ENCODE peak calls at places on chromosomes 2 and 18, in six cellular contexts. One of them, this sample, is unnamed.

GRCh38 chr2:165401285-165401852 is 68.1 kb upstream of the CSRNP3 start:
- DNase-seq in AG04450: peak
- DNase-seq in epithelial cell of prostate: peak
- DNase-seq in immature natural killer cell: peak
- DNase-seq in iris pigment epithelial cell: peak
- DNase-seq in mucosa of descending colon: no peak
- DNase-seq in this sample: peak

GRCh38 chr2:189161894-189162293 is 17.7 kb downstream of the COL5A2 start:
- DNase-seq in AG04450: no peak
- DNase-seq in epithelial cell of prostate: no peak
- DNase-seq in immature natural killer cell: no peak
- DNase-seq in iris pigment epithelial cell: no peak
- DNase-seq in mucosa of descending colon: no peak
- DNase-seq in this sample: no peak

GRCh38 chr2:148110184-148110583 is 89.3 kb downstream of the MBD5 start:
- DNase-seq in AG04450: no peak
- DNase-seq in epithelial cell of prostate: no peak
- DNase-seq in immature natural killer cell: no peak
- DNase-seq in iris pigment epithelial cell: no peak
- DNase-seq in mucosa of descending colon: no peak
- DNase-seq in this sample: no peak

GRCh38 chr2:99771691-99772333 is 282.0 kb upstream of the REV1 start:
- DNase-seq in AG04450: no peak
- DNase-seq in epithelial cell of prostate: no peak
- DNase-seq in immature natural killer cell: no peak
- DNase-seq in iris pigment epithelial cell: no peak
- DNase-seq in mucosa of descending colon: no peak
- DNase-seq in this sample: no peak

GRCh38 chr18:10094154-10094553 is 180.3 kb downstream of the VAPA start:
- DNase-seq in AG04450: no peak
- DNase-seq in epithelial cell of prostate: no peak
- DNase-seq in immature natural killer cell: no peak
- DNase-seq in iris pigment epithelial cell: peak
- DNase-seq in mucosa of descending colon: no peak
- DNase-seq in this sample: no peak

GRCh38 chr18:34772887-34773286 is 62.8 kb downstream of the DTNA start:
- DNase-seq in AG04450: no peak
- DNase-seq in epithelial cell of prostate: no peak
- DNase-seq in immature natural killer cell: no peak
- DNase-seq in iris pigment epithelial cell: peak
- DNase-seq in mucosa of descending colon: no peak
- DNase-seq in this sample: no peak

GRCh38 chr18:832085-832681 is 20.1 kb upstream of the YES1 start:
- DNase-seq in AG04450: no peak
- DNase-seq in epithelial cell of prostate: no peak
- DNase-seq in immature natural killer cell: no peak
- DNase-seq in iris pigment epithelial cell: no peak
- DNase-seq in mucosa of descending colon: peak
- DNase-seq in this sample: no peak

GRCh38 chr2:105812180-105813044 is 67.7 kb downstream of the NCK2 start:
- DNase-seq in AG04450: peak
- DNase-seq in epithelial cell of prostate: peak
- DNase-seq in immature natural killer cell: no peak
- DNase-seq in iris pigment epithelial cell: peak
- DNase-seq in mucosa of descending colon: no peak
- DNase-seq in this sample: no peak

GRCh38 chr2:110885256-110885655 is 152.9 kb downstream of the ACOXL start:
- DNase-seq in AG04450: no peak
- DNase-seq in epithelial cell of prostate: no peak
- DNase-seq in immature natural killer cell: no peak
- DNase-seq in iris pigment epithelial cell: no peak
- DNase-seq in mucosa of descending colon: no peak
- DNase-seq in this sample: no peak

GRCh38 chr2:105873721-105874120 is 129.0 kb downstream of the NCK2 start:
- DNase-seq in AG04450: no peak
- DNase-seq in epithelial cell of prostate: no peak
- DNase-seq in immature natural killer cell: peak
- DNase-seq in iris pigment epithelial cell: peak
- DNase-seq in mucosa of descending colon: no peak
- DNase-seq in this sample: no peak

GRCh38 chr2:12931211-12931844 is 214.6 kb downstream of the TRIB2 start:
- DNase-seq in AG04450: peak
- DNase-seq in epithelial cell of prostate: no peak
- DNase-seq in immature natural killer cell: peak
- DNase-seq in iris pigment epithelial cell: peak
- DNase-seq in mucosa of descending colon: no peak
- DNase-seq in this sample: no peak

GRCh38 chr2:105576440-105577241 is 168.1 kb upstream of the NCK2 start:
- DNase-seq in AG04450: no peak
- DNase-seq in epithelial cell of prostate: no peak
- DNase-seq in immature natural killer cell: no peak
- DNase-seq in iris pigment epithelial cell: peak
- DNase-seq in mucosa of descending colon: no peak
- DNase-seq in this sample: peak

GRCh38 chr2:138059967-138060635 is 95.8 kb downstream of the HNMT start:
- DNase-seq in AG04450: no peak
- DNase-seq in epithelial cell of prostate: peak
- DNase-seq in immature natural killer cell: no peak
- DNase-seq in iris pigment epithelial cell: peak
- DNase-seq in mucosa of descending colon: no peak
- DNase-seq in this sample: no peak

GRCh38 chr2:227433171-227433570 is 38.8 kb upstream of the AGFG1 start:
- DNase-seq in AG04450: no peak
- DNase-seq in epithelial cell of prostate: no peak
- DNase-seq in immature natural killer cell: no peak
- DNase-seq in iris pigment epithelial cell: no peak
- DNase-seq in mucosa of descending colon: no peak
- DNase-seq in this sample: no peak

GRCh38 chr2:57180042-57180567 is 866.5 kb upstream of the VRK2 start:
- DNase-seq in AG04450: no peak
- DNase-seq in epithelial cell of prostate: no peak
- DNase-seq in immature natural killer cell: no peak
- DNase-seq in iris pigment epithelial cell: peak
- DNase-seq in mucosa of descending colon: no peak
- DNase-seq in this sample: no peak

GRCh38 chr2:24515841-24516240 is 24.8 kb downstream of the NCOA1 start:
- DNase-seq in AG04450: no peak
- DNase-seq in epithelial cell of prostate: no peak
- DNase-seq in immature natural killer cell: no peak
- DNase-seq in iris pigment epithelial cell: no peak
- DNase-seq in mucosa of descending colon: no peak
- DNase-seq in this sample: no peak

GRCh38 chr2:3301001-3301400 is 76.6 kb downstream of the EIPR1 start:
- DNase-seq in AG04450: no peak
- DNase-seq in epithelial cell of prostate: no peak
- DNase-seq in immature natural killer cell: no peak
- DNase-seq in iris pigment epithelial cell: peak
- DNase-seq in mucosa of descending colon: no peak
- DNase-seq in this sample: no peak

GRCh38 chr2:131584940-131585339 is 57.3 kb downstream of the CCDC74A start:
- DNase-seq in AG04450: no peak
- DNase-seq in epithelial cell of prostate: no peak
- DNase-seq in immature natural killer cell: no peak
- DNase-seq in iris pigment epithelial cell: no peak
- DNase-seq in mucosa of descending colon: no peak
- DNase-seq in this sample: no peak

GRCh38 chr2:86221066-86221684 is 21.9 kb downstream of the MRPL35 start:
- DNase-seq in AG04450: no peak
- DNase-seq in epithelial cell of prostate: no peak
- DNase-seq in immature natural killer cell: no peak
- DNase-seq in iris pigment epithelial cell: peak
- DNase-seq in mucosa of descending colon: no peak
- DNase-seq in this sample: no peak

GRCh38 chr2:150484006-150484405 is 3.5 kb downstream of the RND3 start:
- DNase-seq in AG04450: no peak
- DNase-seq in epithelial cell of prostate: no peak
- DNase-seq in immature natural killer cell: no peak
- DNase-seq in iris pigment epithelial cell: peak
- DNase-seq in mucosa of descending colon: no peak
- DNase-seq in this sample: no peak

GRCh38 chr2:239294571-239295054 is 106.2 kb downstream of the HDAC4 start:
- DNase-seq in AG04450: no peak
- DNase-seq in epithelial cell of prostate: no peak
- DNase-seq in immature natural killer cell: no peak
- DNase-seq in iris pigment epithelial cell: no peak
- DNase-seq in mucosa of descending colon: peak
- DNase-seq in this sample: no peak

GRCh38 chr18:32470136-32470712 is 458 bp downstream of the GAREM1 start:
- DNase-seq in AG04450: no peak
- DNase-seq in epithelial cell of prostate: no peak
- DNase-seq in immature natural killer cell: no peak
- DNase-seq in iris pigment epithelial cell: peak
- DNase-seq in mucosa of descending colon: peak
- DNase-seq in this sample: no peak

GRCh38 chr2:177165731-177166711 is 46.6 kb upstream of the HNRNPA3 start:
- DNase-seq in AG04450: no peak
- DNase-seq in epithelial cell of prostate: no peak
- DNase-seq in immature natural killer cell: peak
- DNase-seq in iris pigment epithelial cell: peak
- DNase-seq in mucosa of descending colon: no peak
- DNase-seq in this sample: no peak

GRCh38 chr2:210072922-210073509 is 70.6 kb downstream of the RPE start:
- DNase-seq in AG04450: peak
- DNase-seq in epithelial cell of prostate: no peak
- DNase-seq in immature natural killer cell: peak
- DNase-seq in iris pigment epithelial cell: peak
- DNase-seq in mucosa of descending colon: no peak
- DNase-seq in this sample: peak

GRCh38 chr18:58255701-58256311 is 211.8 kb downstream of the NEDD4L start:
- DNase-seq in AG04450: no peak
- DNase-seq in epithelial cell of prostate: no peak
- DNase-seq in immature natural killer cell: no peak
- DNase-seq in iris pigment epithelial cell: no peak
- DNase-seq in mucosa of descending colon: no peak
- DNase-seq in this sample: no peak